ENCODE peak calls at places on chromosome 12, in four cellular contexts. One of them, this sample, is unnamed.

GRCh38 chr12:132429932-132430643 is 59.9 kb upstream of the FBRSL1 start:
- DNase-seq in fibroblast of pulmonary artery: no peak
- DNase-seq in mammary epithelial cell: peak; percentile 48
- DNase-seq in right atrium auricular region: no peak
- DNase-seq in this sample: peak; percentile 36

GRCh38 chr12:68790081-68790951 is 17.7 kb upstream of the MDM2 start:
- DNase-seq in fibroblast of pulmonary artery: no peak
- DNase-seq in mammary epithelial cell: no peak
- DNase-seq in right atrium auricular region: no peak
- DNase-seq in this sample: no peak

GRCh38 chr12:102533483-102533882 is 53.1 kb upstream of the IGF1 start:
- DNase-seq in fibroblast of pulmonary artery: no peak
- DNase-seq in mammary epithelial cell: no peak
- DNase-seq in right atrium auricular region: no peak
- DNase-seq in this sample: no peak

GRCh38 chr12:132337557-132337956 is 8.2 kb upstream of the GALNT9 start:
- DNase-seq in fibroblast of pulmonary artery: no peak
- DNase-seq in mammary epithelial cell: no peak
- DNase-seq in right atrium auricular region: no peak
- DNase-seq in this sample: no peak

GRCh38 chr12:64039285-64039871 is 182.7 kb downstream of the KICS2 start:
- DNase-seq in fibroblast of pulmonary artery: peak; percentile 49
- DNase-seq in mammary epithelial cell: peak; percentile 52
- DNase-seq in right atrium auricular region: no peak
- DNase-seq in this sample: peak; percentile 36

GRCh38 chr12:88579572-88579940 is 715 bp downstream of the KITLG start:
- DNase-seq in fibroblast of pulmonary artery: no peak
- DNase-seq in mammary epithelial cell: peak; percentile 36
- DNase-seq in right atrium auricular region: no peak
- DNase-seq in this sample: peak; percentile 50

GRCh38 chr12:87274594-87275245 is 754.5 kb downstream of the C12orf50 start:
- DNase-seq in fibroblast of pulmonary artery: peak; percentile 57
- DNase-seq in mammary epithelial cell: peak; percentile 7
- DNase-seq in right atrium auricular region: no peak
- DNase-seq in this sample: peak; percentile 29

GRCh38 chr12:90099288-90099687 is 390.6 kb upstream of the ATP2B1 start:
- DNase-seq in fibroblast of pulmonary artery: peak; percentile 12
- DNase-seq in mammary epithelial cell: no peak
- DNase-seq in right atrium auricular region: no peak
- DNase-seq in this sample: no peak

GRCh38 chr12:77736219-77736965 is 94.3 kb upstream of the NAV3 start:
- DNase-seq in fibroblast of pulmonary artery: no peak
- DNase-seq in mammary epithelial cell: no peak
- DNase-seq in right atrium auricular region: no peak
- DNase-seq in this sample: no peak

GRCh38 chr12:47504775-47505446 is 200.9 kb downstream of the RPAP3 start:
- DNase-seq in fibroblast of pulmonary artery: peak; percentile 42
- DNase-seq in mammary epithelial cell: peak; percentile 65
- DNase-seq in right atrium auricular region: no peak
- DNase-seq in this sample: no peak

GRCh38 chr12:104201238-104202001 is 14.2 kb upstream of the TXNRD1 start:
- DNase-seq in fibroblast of pulmonary artery: peak; percentile 86
- DNase-seq in mammary epithelial cell: peak; percentile 41
- DNase-seq in right atrium auricular region: no peak
- DNase-seq in this sample: peak; percentile 74

GRCh38 chr12:5171701-5172100 is 128.0 kb downstream of the KCNA5 start:
- DNase-seq in fibroblast of pulmonary artery: peak; percentile 42
- DNase-seq in mammary epithelial cell: peak; percentile 44
- DNase-seq in right atrium auricular region: no peak
- DNase-seq in this sample: peak; percentile 0

GRCh38 chr12:94648578-94648977 is 1.8 kb downstream of the TMCC3 start:
- DNase-seq in fibroblast of pulmonary artery: no peak
- DNase-seq in mammary epithelial cell: peak; percentile 67
- DNase-seq in right atrium auricular region: no peak
- DNase-seq in this sample: peak; percentile 25

GRCh38 chr12:130706885-130707570 is 9.1 kb downstream of the RIMBP2 start:
- DNase-seq in fibroblast of pulmonary artery: no peak
- DNase-seq in mammary epithelial cell: no peak
- DNase-seq in right atrium auricular region: no peak
- DNase-seq in this sample: no peak

GRCh38 chr12:124191024-124191359 is 103.9 kb upstream of the RFLNA start:
- DNase-seq in fibroblast of pulmonary artery: peak; percentile 25
- DNase-seq in mammary epithelial cell: no peak
- DNase-seq in right atrium auricular region: no peak
- DNase-seq in this sample: peak; percentile 4

GRCh38 chr12:90028620-90029051 is 320.0 kb upstream of the ATP2B1 start:
- DNase-seq in fibroblast of pulmonary artery: peak; percentile 10
- DNase-seq in mammary epithelial cell: peak; percentile 53
- DNase-seq in right atrium auricular region: no peak
- DNase-seq in this sample: no peak

GRCh38 chr12:89370850-89371249 is 18.5 kb upstream of the DUSP6 start:
- DNase-seq in fibroblast of pulmonary artery: peak; percentile 93
- DNase-seq in mammary epithelial cell: peak; percentile 99
- DNase-seq in right atrium auricular region: no peak
- DNase-seq in this sample: peak; percentile 91

GRCh38 chr12:96338852-96339478 is 61.3 kb downstream of the CDK17 start:
- DNase-seq in fibroblast of pulmonary artery: no peak
- DNase-seq in mammary epithelial cell: no peak
- DNase-seq in right atrium auricular region: no peak
- DNase-seq in this sample: no peak

GRCh38 chr12:62516932-62517331 is 50.3 kb downstream of the MON2 start:
- DNase-seq in fibroblast of pulmonary artery: no peak
- DNase-seq in mammary epithelial cell: no peak
- DNase-seq in right atrium auricular region: no peak
- DNase-seq in this sample: no peak

GRCh38 chr12:28550757-28551381 is 360.6 kb downstream of the CCDC91 start:
- DNase-seq in fibroblast of pulmonary artery: peak; percentile 65
- DNase-seq in mammary epithelial cell: peak; percentile 67
- DNase-seq in right atrium auricular region: no peak
- DNase-seq in this sample: peak; percentile 46

GRCh38 chr12:7608184-7608911 is 57.4 kb downstream of the APOBEC1 start:
- DNase-seq in fibroblast of pulmonary artery: no peak
- DNase-seq in mammary epithelial cell: peak; percentile 78
- DNase-seq in right atrium auricular region: no peak
- DNase-seq in this sample: peak; percentile 25

GRCh38 chr12:4789776-4790175 is 69.6 kb downstream of the GALNT8 start:
- DNase-seq in fibroblast of pulmonary artery: no peak
- DNase-seq in mammary epithelial cell: no peak
- DNase-seq in right atrium auricular region: no peak
- DNase-seq in this sample: no peak

GRCh38 chr12:131091976-131092691 is 138.4 kb downstream of the ADGRD1 start:
- DNase-seq in fibroblast of pulmonary artery: no peak
- DNase-seq in mammary epithelial cell: no peak
- DNase-seq in right atrium auricular region: no peak
- DNase-seq in this sample: no peak

GRCh38 chr12:74985986-74986319 is 223.7 kb downstream of the KCNC2 start:
- DNase-seq in fibroblast of pulmonary artery: no peak
- DNase-seq in mammary epithelial cell: no peak
- DNase-seq in right atrium auricular region: no peak
- DNase-seq in this sample: no peak

GRCh38 chr12:15837141-15837781 is 44.9 kb upstream of the STRAP start:
- DNase-seq in fibroblast of pulmonary artery: peak; percentile 66
- DNase-seq in mammary epithelial cell: no peak
- DNase-seq in right atrium auricular region: no peak
- DNase-seq in this sample: no peak

GRCh38 chr12:40105265-40105514 is 691 bp downstream of the SLC2A13 start:
- DNase-seq in fibroblast of pulmonary artery: no peak
- DNase-seq in mammary epithelial cell: no peak
- DNase-seq in right atrium auricular region: peak; percentile 63
- DNase-seq in this sample: no peak

GRCh38 chr12:1929241-1929984 is 11.0 kb upstream of the CACNA2D4 start:
- DNase-seq in fibroblast of pulmonary artery: no peak
- DNase-seq in mammary epithelial cell: peak; percentile 5
- DNase-seq in right atrium auricular region: peak; percentile 4
- DNase-seq in this sample: no peak

GRCh38 chr12:34290191-34290995 is 268.1 kb downstream of the ALG10 start:
- DNase-seq in fibroblast of pulmonary artery: no peak
- DNase-seq in mammary epithelial cell: no peak
- DNase-seq in right atrium auricular region: no peak
- DNase-seq in this sample: no peak

GRCh38 chr12:38817942-38818341 is 87.4 kb downstream of the CPNE8 start:
- DNase-seq in fibroblast of pulmonary artery: no peak
- DNase-seq in mammary epithelial cell: no peak
- DNase-seq in right atrium auricular region: no peak
- DNase-seq in this sample: no peak

GRCh38 chr12:41289461-41289860 is 101.3 kb downstream of the PDZRN4 start:
- DNase-seq in fibroblast of pulmonary artery: no peak
- DNase-seq in mammary epithelial cell: no peak
- DNase-seq in right atrium auricular region: no peak
- DNase-seq in this sample: no peak

GRCh38 chr12:69266045-69266635 is 26.8 kb downstream of the CPSF6 start:
- DNase-seq in fibroblast of pulmonary artery: peak; percentile 64
- DNase-seq in mammary epithelial cell: peak; percentile 79
- DNase-seq in right atrium auricular region: no peak
- DNase-seq in this sample: peak; percentile 57

GRCh38 chr12:88726806-88727722 is 146.8 kb upstream of the KITLG start:
- DNase-seq in fibroblast of pulmonary artery: peak; percentile 2
- DNase-seq in mammary epithelial cell: peak; percentile 54
- DNase-seq in right atrium auricular region: no peak
- DNase-seq in this sample: no peak

GRCh38 chr12:121003650-121004049 is 12.6 kb downstream of the C12orf43 start:
- DNase-seq in fibroblast of pulmonary artery: no peak
- DNase-seq in mammary epithelial cell: no peak
- DNase-seq in right atrium auricular region: no peak
- DNase-seq in this sample: no peak
- TF ChIP-seq CTCF in fibroblast of pulmonary artery: no peak
- TF ChIP-seq CTCF in mammary epithelial cell: no peak
- TF ChIP-seq CTCF in right atrium auricular region: no peak
- TF ChIP-seq CTCF in this sample: no peak

GRCh38 chr12:113310489-113310888 is 24.4 kb downstream of the SLC8B1 start:
- DNase-seq in fibroblast of pulmonary artery: peak; percentile 44
- DNase-seq in mammary epithelial cell: peak; percentile 32
- DNase-seq in right atrium auricular region: no peak
- DNase-seq in this sample: peak; percentile 30
- TF ChIP-seq CTCF in fibroblast of pulmonary artery: peak; percentile 43
- TF ChIP-seq CTCF in mammary epithelial cell: peak; percentile 15
- TF ChIP-seq CTCF in right atrium auricular region: no peak
- TF ChIP-seq CTCF in this sample: peak; percentile 18

GRCh38 chr12:116402163-116402939 is 124.9 kb upstream of the MED13L start:
- DNase-seq in fibroblast of pulmonary artery: no peak
- DNase-seq in mammary epithelial cell: peak; percentile 60
- DNase-seq in right atrium auricular region: no peak
- DNase-seq in this sample: peak; percentile 53

GRCh38 chr12:116404913-116405611 is 127.6 kb upstream of the MED13L start:
- DNase-seq in fibroblast of pulmonary artery: no peak
- DNase-seq in mammary epithelial cell: no peak
- DNase-seq in right atrium auricular region: no peak
- DNase-seq in this sample: no peak

GRCh38 chr12:116403546-116403945 is 126.1 kb upstream of the MED13L start:
- DNase-seq in fibroblast of pulmonary artery: no peak
- DNase-seq in mammary epithelial cell: no peak
- DNase-seq in right atrium auricular region: no peak
- DNase-seq in this sample: no peak

GRCh38 chr12:116408489-116409217 is 131.2 kb upstream of the MED13L start:
- DNase-seq in fibroblast of pulmonary artery: no peak
- DNase-seq in mammary epithelial cell: no peak
- DNase-seq in right atrium auricular region: no peak
- DNase-seq in this sample: no peak

DNA sequence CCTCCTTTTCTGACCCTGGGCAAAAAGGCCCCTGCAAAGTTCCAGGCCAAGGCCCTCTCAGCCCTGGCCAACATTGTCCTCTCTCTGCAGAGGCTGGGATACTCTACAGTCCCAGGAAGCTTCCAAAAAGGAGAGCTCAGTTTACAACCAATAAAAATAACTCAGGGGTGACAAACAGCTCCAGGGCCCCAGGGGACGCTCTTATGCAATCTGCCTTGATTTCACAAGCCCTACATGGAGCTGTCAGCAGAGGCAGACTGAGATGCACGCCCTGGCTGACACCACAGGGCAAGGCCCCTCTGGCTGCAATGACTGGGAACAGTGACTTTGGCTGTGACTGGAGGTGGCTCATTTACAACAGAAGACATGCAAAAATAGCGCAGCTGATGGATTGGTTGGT is 129.0 kb upstream of the MED13L start:
- DNase-seq in fibroblast of pulmonary artery: peak; percentile 91
- DNase-seq in mammary epithelial cell: peak; percentile 78
- DNase-seq in right atrium auricular region: peak; percentile 97
- DNase-seq in this sample: peak; percentile 96
- TF ChIP-seq CTCF in fibroblast of pulmonary artery: no peak
- TF ChIP-seq CTCF in mammary epithelial cell: peak; percentile 24
- TF ChIP-seq CTCF in right atrium auricular region: no peak
- TF ChIP-seq CTCF in this sample: no peak

GRCh38 chr12:121799175-121799841 is 4.5 kb upstream of the SETD1B start:
- DNase-seq in fibroblast of pulmonary artery: peak; percentile 82
- DNase-seq in mammary epithelial cell: peak; percentile 83
- DNase-seq in right atrium auricular region: peak; percentile 88
- DNase-seq in this sample: peak; percentile 87
- TF ChIP-seq CTCF in fibroblast of pulmonary artery: no peak
- TF ChIP-seq CTCF in mammary epithelial cell: no peak
- TF ChIP-seq CTCF in right atrium auricular region: no peak
- TF ChIP-seq CTCF in this sample: no peak

GRCh38 chr12:57815177-57816000 is 3.1 kb downstream of the AVIL start:
- DNase-seq in fibroblast of pulmonary artery: no peak
- DNase-seq in mammary epithelial cell: no peak
- DNase-seq in right atrium auricular region: no peak
- DNase-seq in this sample: no peak
- TF ChIP-seq CTCF in fibroblast of pulmonary artery: peak; percentile 22
- TF ChIP-seq CTCF in mammary epithelial cell: peak; percentile 17
- TF ChIP-seq CTCF in right atrium auricular region: no peak
- TF ChIP-seq CTCF in this sample: no peak

DNA sequence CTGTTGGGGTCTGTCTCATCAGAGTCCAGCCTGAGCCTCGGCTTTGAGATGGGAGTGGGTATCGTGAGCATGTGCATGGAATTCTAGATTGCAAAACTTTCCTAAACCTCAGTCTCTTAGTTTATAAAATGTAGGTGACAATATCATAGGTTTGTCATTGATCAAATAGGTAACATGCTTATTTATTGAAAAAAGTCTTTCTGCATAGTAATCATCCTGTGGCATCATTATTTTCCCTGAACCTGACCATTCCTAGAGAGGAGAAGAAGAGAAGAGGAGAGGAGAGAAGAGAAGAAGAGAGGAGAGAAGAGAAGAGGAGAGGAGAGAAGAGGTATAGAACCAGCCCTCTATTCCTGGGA is 4.1 kb downstream of the SMIM41 start:
- DNase-seq in fibroblast of pulmonary artery: no peak
- DNase-seq in mammary epithelial cell: no peak
- DNase-seq in right atrium auricular region: no peak
- DNase-seq in this sample: no peak
- TF ChIP-seq CTCF in fibroblast of pulmonary artery: no peak
- TF ChIP-seq CTCF in mammary epithelial cell: no peak
- TF ChIP-seq CTCF in right atrium auricular region: no peak
- TF ChIP-seq CTCF in this sample: no peak

This sample was measured in MCF 10A.